ENCODE peak calls at places on chromosomes 2 and 18, in seven cellular contexts. H, A, U, T, V, O and K are unnamed samples. For H3K27me3, the result is how much of the 10 kb centered on the place peaks cover.

GRCh38 chr2:237410949-237411635 is 2.9 kb downstream of the COL6A3 start:
- DNase-seq in A (no peak), T (no peak), O (no peak), V (no peak), H (no peak), U (no peak), K (no peak)

GRCh38 chr2:83323055-83323454 is 1136.0 kb downstream of the SUCLG1 start:
- DNase-seq in V (no peak), O (no peak), T (no peak), U (no peak), A (no peak), H (no peak), K (no peak)

GRCh38 chr2:188294547-188294946 is 2.9 kb downstream of the GULP1 start:
- DNase-seq in A (no peak), H (no peak), V (no peak), O (no peak), U (peak), T (no peak), K (no peak)

GRCh38 chr2:207725815-207726578 is 14.6 kb downstream of the CCNYL1 start:
- DNase-seq in U (no peak), O (no peak), V (no peak), A (no peak), H (no peak), T (no peak), K (no peak)

GRCh38 chr2:118473241-118473640 is 374.2 kb downstream of the EN1 start:
- DNase-seq in A (no peak), H (no peak), T (no peak), U (no peak), V (no peak), O (no peak), K (no peak)

GRCh38 chr2:29074401-29074800 is at the start of gene PCARE:
- DNase-seq in H (no peak), T (no peak), U (no peak), O (no peak), V (no peak), A (no peak), K (no peak)

GRCh38 chr2:237497820-237498128 is 10.7 kb downstream of the MLPH start:
- DNase-seq in T (peak), O (no peak), A (peak), H (no peak), U (peak), V (peak), K (no peak)

GRCh38 chr2:60483400-60483799 is 70.1 kb downstream of the BCL11A start:
- DNase-seq in T (no peak), A (no peak), U (peak), V (no peak), H (no peak), O (no peak), K (peak)

GRCh38 chr2:21228041-21228895 is 104.5 kb downstream of the TDRD15 start:
- DNase-seq in A (no peak), V (no peak), T (no peak), U (no peak), O (no peak), H (no peak), K (no peak)

GRCh38 chr2:127176371-127177311 is 43.5 kb downstream of the CYP27C1 start:
- DNase-seq in A (peak), T (peak), U (peak), H (peak), V (peak), O (no peak), K (no peak)

GRCh38 chr2:241804326-241805276 is 4.4 kb upstream of the NEU4 start:
- DNase-seq in V (peak), A (peak), T (peak), H (no peak), U (no peak), O (no peak), K (no peak)

GRCh38 chr18:72697706-72698105 is 153.6 kb upstream of the CBLN2 start:
- DNase-seq in H (no peak), V (no peak), O (no peak), U (no peak), A (no peak), T (no peak), K (no peak)

GRCh38 chr2:181036848-181037603 is 56.6 kb downstream of the UBE2E3 start:
- DNase-seq in H (no peak), U (peak), T (no peak), V (no peak), A (no peak), O (no peak), K (peak)

GRCh38 chr2:204984421-204984925 is 439.2 kb downstream of the PARD3B start:
- DNase-seq in U (peak), T (no peak), A (no peak), H (no peak), V (no peak), O (no peak), K (no peak)

GRCh38 chr2:950627-950992 is at the start of gene SNTG2:
- DNase-seq in O (peak), H (peak), T (no peak), V (peak), A (peak), U (no peak), K (no peak)

GRCh38 chr2:152618188-152618564 is 99.1 kb downstream of the PRPF40A start:
- DNase-seq in U (no peak), V (no peak), A (no peak), T (no peak), H (no peak), O (no peak), K (no peak)

GRCh38 chr2:14866953-14867352 is 234.4 kb downstream of the LRATD1 start:
- DNase-seq in T (no peak), O (no peak), A (no peak), H (no peak), U (no peak), V (no peak), K (no peak)

GRCh38 chr2:181517685-181518301 is 60.6 kb downstream of the ITGA4 start:
- DNase-seq in U (no peak), T (no peak), O (no peak), A (no peak), H (peak), V (no peak), K (no peak)

GRCh38 chr2:118190365-118190916 is 102.2 kb downstream of the INSIG2 start:
- DNase-seq in T (no peak), U (no peak), V (no peak), A (no peak), O (no peak), H (no peak), K (no peak)

GRCh38 chr2:68280846-68281245 is 28.5 kb upstream of the PPP3R1 start:
- DNase-seq in O (no peak), V (no peak), T (no peak), H (no peak), U (no peak), A (no peak), K (no peak)

GRCh38 chr2:26911911-26912861 is 58.3 kb upstream of the MAPRE3 start:
- DNase-seq in T (no peak), V (no peak), U (no peak), A (no peak), O (no peak), H (no peak), K (no peak)

DNA sequence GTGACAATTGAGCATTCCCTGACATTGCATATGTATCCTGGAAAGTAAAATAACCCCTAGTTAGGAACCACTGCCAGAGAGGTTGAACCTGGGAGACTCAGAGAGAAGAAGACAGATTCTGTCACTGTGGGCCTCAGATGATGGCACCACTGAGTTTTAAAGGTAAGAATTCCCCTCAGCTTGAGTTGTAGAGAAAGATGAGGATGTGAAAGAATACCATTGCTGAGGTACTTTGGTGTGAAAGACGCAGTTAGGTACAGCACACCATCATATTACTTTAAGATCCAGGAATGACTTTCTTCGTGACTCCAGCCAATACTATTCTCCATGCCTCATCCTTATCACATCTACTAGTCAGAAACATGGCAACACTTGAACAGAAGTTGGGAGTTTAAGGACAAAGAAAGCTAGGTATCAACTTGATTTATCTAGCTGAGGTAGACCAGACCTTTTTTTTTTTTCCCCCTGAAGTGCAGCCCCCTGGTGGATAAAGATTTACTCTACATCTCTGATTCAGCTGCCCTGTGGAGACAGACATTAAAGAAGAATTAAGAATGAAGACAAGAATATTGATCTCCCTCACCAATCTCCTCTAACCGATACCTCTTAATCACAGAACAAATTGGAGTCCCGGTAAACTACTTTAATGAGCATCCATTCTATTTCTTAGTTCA is 630.5 kb upstream of the FANCL start:
- DNase-seq in O (no peak), H (no peak), U (no peak), A (no peak), T (no peak), V (no peak), K (no peak)
- TF ChIP-seq CTCF in O (no peak), H (no peak), U (no peak), A (no peak), T (no peak), V (no peak), K (no peak)

GRCh38 chr18:27223570-27224340 is 38.6 kb upstream of the CHST9 start:
- DNase-seq in T (no peak), U (no peak), H (no peak), O (no peak), V (no peak), A (no peak), K (no peak)
- H3K27ac ChIP-seq in T (no peak), U (no peak), H (no peak), O (no peak), V (no peak), A (no peak), K (no peak)

GRCh38 chr2:240643093-240643810 is 18.0 kb downstream of the GPR35 start:
- DNase-seq in U (no peak), O (peak), A (no peak), T (peak), V (peak), H (no peak), K (no peak)
- H3K27me3 ChIP-seq in U (half or more), O (half or more), A (under half), T (under half), V (under half), H (under half), K (under half)

GRCh38 chr2:54677476-54678265 is 45.8 kb upstream of the EML6 start:
- DNase-seq in A (no peak), O (no peak), H (no peak), U (peak), T (no peak), V (no peak), K (no peak)
- TF ChIP-seq CTCF in A (no peak), O (no peak), H (no peak), U (no peak), T (no peak), V (no peak), K (no peak)

GRCh38 chr2:43462866-43463641 is 132.8 kb downstream of the THADA start:
- DNase-seq in V (no peak), T (no peak), H (peak), A (no peak), O (no peak), U (no peak), K (no peak)
- H3K27ac ChIP-seq in V (no peak), T (peak), H (peak), A (no peak), O (peak), U (peak), K (no peak)

GRCh38 chr18:11947214-11948119 is 33.8 kb upstream of the IMPA2 start:
- DNase-seq in V (peak), O (peak), T (peak), U (peak), A (peak), H (peak), K (peak)

GRCh38 chr18:11950824-11951223 is 30.5 kb upstream of the IMPA2 start:
- DNase-seq in A (peak), U (no peak), T (no peak), V (no peak), H (no peak), O (no peak), K (no peak)

GRCh38 chr18:11951390-11951851 is 29.9 kb upstream of the IMPA2 start:
- DNase-seq in H (no peak), T (no peak), O (no peak), V (no peak), U (no peak), A (peak), K (no peak)

GRCh38 chr18:11946756-11947155 is 34.6 kb upstream of the IMPA2 start:
- DNase-seq in U (peak), H (no peak), O (no peak), A (peak), V (peak), T (no peak), K (no peak)

DNA sequence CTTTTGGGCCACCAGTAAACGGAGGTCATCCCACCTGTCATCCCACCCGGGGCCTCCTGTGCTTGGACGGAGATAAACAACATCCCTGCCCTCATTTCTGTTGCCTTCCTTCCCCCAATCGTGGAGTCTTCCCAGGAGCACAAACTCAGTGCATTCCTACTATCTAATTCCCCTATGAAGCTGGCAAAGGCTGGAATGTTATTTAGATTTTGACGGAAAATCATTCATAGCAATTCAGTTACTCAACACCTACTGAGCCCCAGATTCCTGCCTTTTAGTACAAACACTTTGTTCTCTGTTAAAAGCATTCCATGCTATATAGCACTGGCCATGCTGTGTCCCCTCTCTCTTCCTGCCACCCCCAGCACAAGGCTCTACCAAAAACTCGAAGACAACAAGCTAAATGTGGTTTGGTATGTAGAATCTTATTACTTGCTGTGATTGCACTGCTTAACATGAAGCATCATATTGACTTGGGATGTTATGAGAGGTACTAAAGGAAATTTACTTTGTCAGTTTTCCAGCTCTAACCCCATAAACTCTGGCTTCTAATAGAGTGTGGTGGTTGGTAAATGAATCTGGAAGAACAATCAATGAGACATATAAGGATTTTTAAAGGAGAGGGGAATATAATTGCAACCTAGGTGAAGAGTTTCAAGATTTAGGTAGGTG is 32.3 kb upstream of the IMPA2 start:
- DNase-seq in V (no peak), U (peak), T (no peak), O (no peak), A (peak), H (peak), K (no peak)
- H3K27me3 ChIP-seq in V (under half), U (under half), T (under half), O (under half), A (under half), H (under half), K (under half)

GRCh38 chr2:160207804-160208661 is 8.0 kb upstream of the ITGB6 start:
- DNase-seq in V (peak), O (peak), T (peak), U (peak), H (peak), A (peak), K (peak)

GRCh38 chr2:160210599-160211138 is 10.6 kb upstream of the ITGB6 start:
- DNase-seq in T (peak), A (peak), O (peak), U (peak), V (peak), H (peak), K (no peak)

GRCh38 chr2:160207271-160207670 is 7.2 kb upstream of the ITGB6 start:
- DNase-seq in V (no peak), A (no peak), O (no peak), T (no peak), H (no peak), U (no peak), K (no peak)

GRCh38 chr2:160208662-160209229 is 8.7 kb upstream of the ITGB6 start:
- DNase-seq in A (no peak), H (no peak), O (no peak), U (no peak), T (no peak), V (peak), K (no peak)

DNA sequence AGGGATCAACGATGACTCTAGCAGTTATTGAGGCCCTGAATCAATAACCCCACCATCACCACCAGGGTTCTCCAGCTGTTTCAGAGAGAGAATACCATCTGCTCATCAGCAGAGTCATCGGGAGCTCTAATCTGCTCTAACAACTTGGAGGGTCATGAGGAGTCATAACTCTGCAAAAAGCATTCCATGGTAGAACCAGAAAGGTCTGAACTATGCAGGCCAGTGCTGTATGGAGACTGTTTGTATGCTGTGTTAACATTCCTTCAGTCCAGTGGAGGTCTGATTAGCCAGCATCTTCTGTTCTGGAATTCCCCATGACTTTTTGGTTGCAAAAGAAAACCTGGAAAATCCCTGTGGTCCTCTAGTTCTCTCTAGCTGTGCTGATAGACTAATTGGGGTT is 9.4 kb upstream of the ITGB6 start:
- DNase-seq in O (no peak), T (no peak), U (peak), V (no peak), A (no peak), H (no peak), K (peak)
- TF ChIP-seq CTCF in O (no peak), T (no peak), U (peak), V (no peak), A (no peak), H (no peak), K (peak)